ENCODE peak calls at places on chromosomes 7 and 10, in nine cellular contexts. One of them, this sample, is unnamed.

GRCh38 chr10:71064413-71065118 is 147.8 kb upstream of the UNC5B start:
- DNase-seq in fibroblast of lung: no peak
- DNase-seq in right atrium auricular region: no peak
- DNase-seq in testis: no peak
- DNase-seq in brain microvascular endothelial cell: no peak
- DNase-seq in heart right ventricle: peak; percentile 67
- DNase-seq in tibial artery: no peak
- DNase-seq in CD8-positive, alpha-beta T cell: no peak
- DNase-seq in SJSA1: no peak
- DNase-seq in this sample: no peak

GRCh38 chr10:27448926-27449325 is 55.2 kb upstream of the RAB18 start:
- DNase-seq in fibroblast of lung: peak; percentile 75
- DNase-seq in right atrium auricular region: no peak
- DNase-seq in testis: no peak
- DNase-seq in brain microvascular endothelial cell: peak; percentile 47
- DNase-seq in heart right ventricle: no peak
- DNase-seq in tibial artery: no peak
- DNase-seq in CD8-positive, alpha-beta T cell: no peak
- DNase-seq in SJSA1: no peak
- DNase-seq in this sample: peak; percentile 90

GRCh38 chr10:36416513-36416912 is 708.9 kb upstream of the ANKRD30A start:
- DNase-seq in fibroblast of lung: no peak
- DNase-seq in right atrium auricular region: no peak
- DNase-seq in testis: no peak
- DNase-seq in brain microvascular endothelial cell: no peak
- DNase-seq in heart right ventricle: no peak
- DNase-seq in tibial artery: no peak
- DNase-seq in CD8-positive, alpha-beta T cell: no peak
- DNase-seq in SJSA1: no peak
- DNase-seq in this sample: no peak

GRCh38 chr7:51455948-51456347 is 139.3 kb upstream of the COBL start:
- DNase-seq in fibroblast of lung: no peak
- DNase-seq in right atrium auricular region: no peak
- DNase-seq in testis: no peak
- DNase-seq in brain microvascular endothelial cell: no peak
- DNase-seq in heart right ventricle: no peak
- DNase-seq in tibial artery: no peak
- DNase-seq in CD8-positive, alpha-beta T cell: no peak
- DNase-seq in SJSA1: no peak
- DNase-seq in this sample: no peak

GRCh38 chr10:6741561-6741960 is 161.5 kb upstream of the PRKCQ start:
- DNase-seq in fibroblast of lung: no peak
- DNase-seq in right atrium auricular region: no peak
- DNase-seq in testis: no peak
- DNase-seq in brain microvascular endothelial cell: no peak
- DNase-seq in heart right ventricle: no peak
- DNase-seq in tibial artery: no peak
- DNase-seq in CD8-positive, alpha-beta T cell: no peak
- DNase-seq in SJSA1: no peak
- DNase-seq in this sample: no peak

GRCh38 chr10:109454691-109455090 is 468.6 kb downstream of the XPNPEP1 start:
- DNase-seq in fibroblast of lung: no peak
- DNase-seq in right atrium auricular region: no peak
- DNase-seq in testis: no peak
- DNase-seq in brain microvascular endothelial cell: no peak
- DNase-seq in heart right ventricle: no peak
- DNase-seq in tibial artery: no peak
- DNase-seq in CD8-positive, alpha-beta T cell: no peak
- DNase-seq in SJSA1: no peak
- DNase-seq in this sample: peak; percentile 1

GRCh38 chr7:23254051-23254681 is 7.6 kb downstream of the GPNMB start:
- DNase-seq in fibroblast of lung: peak; percentile 65
- DNase-seq in right atrium auricular region: no peak
- DNase-seq in testis: no peak
- DNase-seq in brain microvascular endothelial cell: peak; percentile 66
- DNase-seq in heart right ventricle: no peak
- DNase-seq in tibial artery: no peak
- DNase-seq in CD8-positive, alpha-beta T cell: no peak
- DNase-seq in SJSA1: peak; percentile 61
- DNase-seq in this sample: no peak

GRCh38 chr10:72065439-72066025 is 22.8 kb downstream of the SPOCK2 start:
- DNase-seq in fibroblast of lung: peak; percentile 34
- DNase-seq in right atrium auricular region: no peak
- DNase-seq in testis: peak; percentile 89
- DNase-seq in brain microvascular endothelial cell: no peak
- DNase-seq in heart right ventricle: no peak
- DNase-seq in tibial artery: no peak
- DNase-seq in CD8-positive, alpha-beta T cell: no peak
- DNase-seq in SJSA1: no peak
- DNase-seq in this sample: no peak

GRCh38 chr10:22666287-22667092 is 47.9 kb downstream of the PIP4K2A start:
- DNase-seq in fibroblast of lung: peak; percentile 23
- DNase-seq in right atrium auricular region: no peak
- DNase-seq in testis: no peak
- DNase-seq in brain microvascular endothelial cell: peak; percentile 48
- DNase-seq in heart right ventricle: no peak
- DNase-seq in tibial artery: no peak
- DNase-seq in CD8-positive, alpha-beta T cell: peak; percentile 66
- DNase-seq in SJSA1: no peak
- DNase-seq in this sample: peak; percentile 17

GRCh38 chr7:30252885-30253795 is 31.3 kb upstream of the ZNRF2 start:
- DNase-seq in fibroblast of lung: peak; percentile 55
- DNase-seq in right atrium auricular region: no peak
- DNase-seq in testis: peak; percentile 80
- DNase-seq in brain microvascular endothelial cell: peak; percentile 31
- DNase-seq in heart right ventricle: peak; percentile 72
- DNase-seq in tibial artery: peak; percentile 71
- DNase-seq in CD8-positive, alpha-beta T cell: no peak
- DNase-seq in SJSA1: no peak
- DNase-seq in this sample: peak; percentile 44

GRCh38 chr7:1758417-1758858 is 88.4 kb downstream of the ELFN1 start:
- DNase-seq in fibroblast of lung: peak; percentile 37
- DNase-seq in right atrium auricular region: no peak
- DNase-seq in testis: peak; percentile 53
- DNase-seq in brain microvascular endothelial cell: no peak
- DNase-seq in heart right ventricle: peak; percentile 46
- DNase-seq in tibial artery: peak; percentile 60
- DNase-seq in CD8-positive, alpha-beta T cell: no peak
- DNase-seq in SJSA1: no peak
- DNase-seq in this sample: peak; percentile 18

GRCh38 chr10:69649771-69650550 is 19.9 kb downstream of the FAM241B start:
- DNase-seq in fibroblast of lung: no peak
- DNase-seq in right atrium auricular region: no peak
- DNase-seq in testis: no peak
- DNase-seq in brain microvascular endothelial cell: no peak
- DNase-seq in heart right ventricle: no peak
- DNase-seq in tibial artery: no peak
- DNase-seq in CD8-positive, alpha-beta T cell: no peak
- DNase-seq in SJSA1: no peak
- DNase-seq in this sample: no peak

GRCh38 chr10:93503075-93503474 is 6.7 kb downstream of the CEP55 start:
- DNase-seq in fibroblast of lung: no peak
- DNase-seq in right atrium auricular region: no peak
- DNase-seq in testis: no peak
- DNase-seq in brain microvascular endothelial cell: no peak
- DNase-seq in heart right ventricle: no peak
- DNase-seq in tibial artery: no peak
- DNase-seq in CD8-positive, alpha-beta T cell: no peak
- DNase-seq in SJSA1: no peak
- DNase-seq in this sample: no peak
- H3K36me3 ChIP-seq in fibroblast of lung: no peaks in the 10 kb centered on the region
- H3K36me3 ChIP-seq in right atrium auricular region: no peaks in the 10 kb centered on the region
- H3K36me3 ChIP-seq in testis: no peaks in the 10 kb centered on the region
- H3K36me3 ChIP-seq in brain microvascular endothelial cell: no peaks in the 10 kb centered on the region
- H3K36me3 ChIP-seq in heart right ventricle: no peaks in the 10 kb centered on the region
- H3K36me3 ChIP-seq in tibial artery: no peaks in the 10 kb centered on the region
- H3K36me3 ChIP-seq in CD8-positive, alpha-beta T cell: no peaks in the 10 kb centered on the region
- H3K36me3 ChIP-seq in SJSA1: peaks cover 85% of the 10 kb centered on the region
- H3K36me3 ChIP-seq in this sample: no peaks in the 10 kb centered on the region

GRCh38 chr7:152030561-152030960 is 5.1 kb downstream of the GALNT11 start:
- DNase-seq in fibroblast of lung: no peak
- DNase-seq in right atrium auricular region: no peak
- DNase-seq in testis: no peak
- DNase-seq in brain microvascular endothelial cell: no peak
- DNase-seq in heart right ventricle: no peak
- DNase-seq in tibial artery: no peak
- DNase-seq in CD8-positive, alpha-beta T cell: no peak
- DNase-seq in SJSA1: no peak
- DNase-seq in this sample: no peak

DNA sequence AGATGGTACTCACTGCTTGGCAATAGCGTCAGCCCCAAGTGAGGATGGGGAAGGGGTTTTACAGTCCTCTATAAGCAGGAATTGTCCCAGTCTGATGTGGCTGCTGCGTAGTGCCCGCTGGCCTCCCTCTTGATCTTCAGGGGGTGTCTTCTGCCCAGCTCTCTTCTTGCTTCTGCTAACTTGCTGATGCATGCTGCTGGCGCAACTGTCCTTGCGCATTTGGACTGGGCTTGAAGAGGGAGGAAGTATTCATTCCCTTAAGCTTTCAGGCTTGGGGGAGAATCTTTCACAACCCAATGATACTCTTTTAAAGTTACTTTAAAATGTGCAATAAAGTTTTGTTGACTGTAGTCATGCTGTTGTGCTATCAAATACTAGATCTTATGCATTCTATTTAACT is 10.3 kb downstream of the GALNT11 start:
- DNase-seq in fibroblast of lung: no peak
- DNase-seq in right atrium auricular region: no peak
- DNase-seq in testis: no peak
- DNase-seq in brain microvascular endothelial cell: no peak
- DNase-seq in heart right ventricle: no peak
- DNase-seq in tibial artery: no peak
- DNase-seq in CD8-positive, alpha-beta T cell: no peak
- DNase-seq in SJSA1: no peak
- DNase-seq in this sample: no peak
- H3K4me3 ChIP-seq in fibroblast of lung: no peak overlapping the region
- H3K4me3 ChIP-seq in right atrium auricular region: no peak overlapping the region
- H3K4me3 ChIP-seq in testis: no peak overlapping the region
- H3K4me3 ChIP-seq in brain microvascular endothelial cell: no peak overlapping the region
- H3K4me3 ChIP-seq in heart right ventricle: no peak overlapping the region
- H3K4me3 ChIP-seq in tibial artery: no peak overlapping the region
- H3K4me3 ChIP-seq in CD8-positive, alpha-beta T cell: no peak overlapping the region
- H3K4me3 ChIP-seq in SJSA1: no peak overlapping the region
- H3K4me3 ChIP-seq in this sample: no peak overlapping the region

GRCh38 chr7:156279635-156280034 is 360.9 kb upstream of the RNF32 start:
- DNase-seq in fibroblast of lung: no peak
- DNase-seq in right atrium auricular region: no peak
- DNase-seq in testis: no peak
- DNase-seq in brain microvascular endothelial cell: no peak
- DNase-seq in heart right ventricle: no peak
- DNase-seq in tibial artery: no peak
- DNase-seq in CD8-positive, alpha-beta T cell: no peak
- DNase-seq in SJSA1: no peak
- DNase-seq in this sample: no peak

DNA sequence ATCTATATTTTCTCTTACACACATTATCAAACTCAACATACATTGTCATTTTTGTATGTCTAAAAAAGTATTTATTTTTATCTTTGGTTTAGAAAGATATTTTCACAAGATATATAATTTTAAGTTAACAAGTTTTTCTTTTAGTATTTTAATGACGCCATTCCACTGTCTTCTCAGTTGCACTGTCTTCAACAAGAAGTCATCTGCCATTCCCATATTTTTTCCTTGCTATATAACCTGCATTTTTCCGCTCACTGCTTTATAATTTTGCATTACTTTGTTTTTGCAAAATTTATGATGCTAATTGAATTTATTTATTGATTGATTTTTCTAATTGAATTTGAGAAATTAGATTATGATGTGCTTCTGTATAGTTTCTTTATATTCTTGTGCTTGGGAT is 357.8 kb upstream of the RNF32 start:
- DNase-seq in fibroblast of lung: no peak
- DNase-seq in right atrium auricular region: no peak
- DNase-seq in testis: no peak
- DNase-seq in brain microvascular endothelial cell: no peak
- DNase-seq in heart right ventricle: no peak
- DNase-seq in tibial artery: no peak
- DNase-seq in CD8-positive, alpha-beta T cell: no peak
- DNase-seq in SJSA1: no peak
- DNase-seq in this sample: no peak
- H3K27me3 ChIP-seq in fibroblast of lung: no peaks in the 10 kb centered on the region
- H3K27me3 ChIP-seq in right atrium auricular region: no peaks in the 10 kb centered on the region
- H3K27me3 ChIP-seq in testis: no peaks in the 10 kb centered on the region
- H3K27me3 ChIP-seq in brain microvascular endothelial cell: no peaks in the 10 kb centered on the region
- H3K27me3 ChIP-seq in heart right ventricle: no peaks in the 10 kb centered on the region
- H3K27me3 ChIP-seq in tibial artery: no peaks in the 10 kb centered on the region
- H3K27me3 ChIP-seq in CD8-positive, alpha-beta T cell: no peaks in the 10 kb centered on the region
- H3K27me3 ChIP-seq in SJSA1: no peaks in the 10 kb centered on the region
- H3K27me3 ChIP-seq in this sample: no peaks in the 10 kb centered on the region

DNA sequence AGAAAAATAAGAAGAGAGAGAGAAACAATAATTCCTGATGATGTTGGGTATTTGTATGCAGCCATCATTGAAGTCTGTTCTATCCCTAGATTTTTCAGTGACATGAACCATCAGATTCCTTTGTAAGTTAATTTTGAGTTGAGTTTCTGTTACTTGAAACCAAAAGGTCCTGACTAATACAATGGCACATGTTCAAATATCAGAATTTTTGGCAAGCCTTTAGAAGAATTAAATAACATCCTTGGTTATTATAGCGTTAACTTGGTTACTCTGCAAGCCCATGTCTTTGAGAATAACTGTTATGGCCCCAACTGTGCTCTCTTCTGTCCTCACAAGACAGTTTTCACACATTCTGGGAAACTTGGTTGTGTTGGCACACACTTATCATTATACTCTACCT is 66.5 kb downstream of the SYPL1 start:
- DNase-seq in fibroblast of lung: peak; percentile 41
- DNase-seq in right atrium auricular region: no peak
- DNase-seq in testis: no peak
- DNase-seq in brain microvascular endothelial cell: no peak
- DNase-seq in heart right ventricle: no peak
- DNase-seq in tibial artery: no peak
- DNase-seq in CD8-positive, alpha-beta T cell: no peak
- DNase-seq in SJSA1: no peak
- DNase-seq in this sample: no peak
- H3K36me3 ChIP-seq in fibroblast of lung: no peaks in the 10 kb centered on the region
- H3K36me3 ChIP-seq in right atrium auricular region: no peaks in the 10 kb centered on the region
- H3K36me3 ChIP-seq in testis: no peaks in the 10 kb centered on the region
- H3K36me3 ChIP-seq in brain microvascular endothelial cell: no peaks in the 10 kb centered on the region
- H3K36me3 ChIP-seq in heart right ventricle: no peaks in the 10 kb centered on the region
- H3K36me3 ChIP-seq in tibial artery: no peaks in the 10 kb centered on the region
- H3K36me3 ChIP-seq in CD8-positive, alpha-beta T cell: no peaks in the 10 kb centered on the region
- H3K36me3 ChIP-seq in SJSA1: no peaks in the 10 kb centered on the region
- H3K36me3 ChIP-seq in this sample: no peaks in the 10 kb centered on the region

GRCh38 chr7:81690251-81690650 is 79.6 kb downstream of the HGF start:
- DNase-seq in fibroblast of lung: peak; percentile 35
- DNase-seq in right atrium auricular region: no peak
- DNase-seq in testis: no peak
- DNase-seq in brain microvascular endothelial cell: no peak
- DNase-seq in heart right ventricle: no peak
- DNase-seq in tibial artery: no peak
- DNase-seq in CD8-positive, alpha-beta T cell: no peak
- DNase-seq in SJSA1: no peak
- DNase-seq in this sample: no peak
- H3K4me3 ChIP-seq in fibroblast of lung: no peak overlapping the region
- H3K4me3 ChIP-seq in right atrium auricular region: no peak overlapping the region
- H3K4me3 ChIP-seq in testis: no peak overlapping the region
- H3K4me3 ChIP-seq in brain microvascular endothelial cell: no peak overlapping the region
- H3K4me3 ChIP-seq in heart right ventricle: no peak overlapping the region
- H3K4me3 ChIP-seq in tibial artery: no peak overlapping the region
- H3K4me3 ChIP-seq in CD8-positive, alpha-beta T cell: no peak overlapping the region
- H3K4me3 ChIP-seq in SJSA1: no peak overlapping the region
- H3K4me3 ChIP-seq in this sample: no peak overlapping the region